ENCODE peak calls at places on chromosomes 12 and 14, in ten cellular contexts. G is IMR-90, C is GM12878, U is lower leg skin, L is uterus, F is esophagus muscularis mucosa, M is HepG2, W is stomach, O is adrenal gland, J is ovary. P is an unnamed sample.
A peak's percentile ranks its signal among the peaks of the same experiment; 100 is the strongest.

GRCh38 chr14:22979748-22980392 is 2.5 kb downstream of the AJUBA start:
- DNase-seq in G (no peak), C (no peak), U (peak; percentile 22), L (no peak), F (no peak), M (peak; percentile 49), W (no peak), O (no peak), J (no peak), P (no peak)

GRCh38 chr14:79229383-79229875 is 981.9 kb downstream of the DIO2 start:
- DNase-seq in G (peak; percentile 0), C (no peak), U (no peak), L (no peak), F (no peak), M (no peak), W (no peak), O (no peak), J (no peak), P (no peak)

GRCh38 chr12:66765204-66765603 is 86.3 kb upstream of the GRIP1 start:
- DNase-seq in G (no peak), C (no peak), U (no peak), L (no peak), F (no peak), M (no peak), W (no peak), O (no peak), J (no peak), P (no peak)

GRCh38 chr14:94681300-94682060 is 69.3 kb downstream of the SERPINA3 start:
- DNase-seq in G (peak; percentile 42), C (no peak), U (no peak), L (no peak), F (no peak), M (peak; percentile 78), W (peak; percentile 32), O (peak; percentile 74), J (no peak), P (no peak)

GRCh38 chr14:61503167-61503801 is 181.9 kb downstream of the PRKCH start:
- DNase-seq in G (peak; percentile 33), C (peak; percentile 94), U (no peak), L (no peak), F (no peak), M (no peak), W (no peak), O (no peak), J (no peak), P (no peak)

GRCh38 chr12:62158416-62159360 is 101.5 kb upstream of the USP15 start:
- DNase-seq in G (no peak), C (no peak), U (no peak), L (no peak), F (no peak), M (no peak), W (no peak), O (no peak), J (no peak), P (no peak)

GRCh38 chr12:89574736-89575208 is 48.9 kb upstream of the POC1B start:
- DNase-seq in G (peak; percentile 75), C (no peak), U (no peak), L (peak; percentile 25), F (no peak), M (peak; percentile 2), W (no peak), O (peak; percentile 21), J (no peak), P (peak; percentile 83)

GRCh38 chr12:20017772-20018171 is 350.6 kb upstream of the PDE3A start:
- DNase-seq in G (no peak), C (no peak), U (no peak), L (no peak), F (no peak), M (no peak), W (no peak), O (no peak), J (no peak), P (no peak)

GRCh38 chr12:51077930-51078329 is 5.5 kb downstream of the CSRNP2 start:
- DNase-seq in G (peak; percentile 46), C (no peak), U (no peak), L (no peak), F (no peak), M (no peak), W (no peak), O (no peak), J (no peak), P (no peak)

GRCh38 chr12:22981711-22982110 is 356.7 kb downstream of the ETNK1 start:
- DNase-seq in G (peak; percentile 38), C (no peak), U (no peak), L (no peak), F (no peak), M (no peak), W (no peak), O (no peak), J (no peak), P (no peak)

GRCh38 chr14:50501642-50502041 is 30.7 kb downstream of the MAP4K5 start:
- DNase-seq in G (peak; percentile 81), C (no peak), U (no peak), L (no peak), F (no peak), M (no peak), W (no peak), O (no peak), J (no peak), P (no peak)

GRCh38 chr14:22563987-22564386 is 25.0 kb downstream of the DAD1 start:
- DNase-seq in G (no peak), C (peak; percentile 96), U (no peak), L (no peak), F (no peak), M (no peak), W (no peak), O (no peak), J (no peak), P (no peak)

GRCh38 chr14:20278414-20278813 is 27.3 kb downstream of the TTC5 start:
- DNase-seq in G (peak; percentile 23), C (no peak), U (no peak), L (no peak), F (no peak), M (no peak), W (no peak), O (peak; percentile 25), J (no peak), P (peak; percentile 4)

GRCh38 chr14:103746706-103747105 is 31.1 kb downstream of the ZFYVE21 start:
- DNase-seq in G (peak; percentile 58), C (no peak), U (no peak), L (no peak), F (no peak), M (no peak), W (no peak), O (no peak), J (no peak), P (no peak)

GRCh38 chr12:6778212-6778570 is 5.9 kb downstream of the LAG3 start:
- DNase-seq in G (no peak), C (no peak), U (no peak), L (no peak), F (no peak), M (no peak), W (no peak), O (peak; percentile 65), J (peak; percentile 78), P (peak; percentile 43)

GRCh38 chr12:6780573-6780972 is 8.3 kb downstream of the LAG3 start:
- DNase-seq in G (no peak), C (no peak), U (no peak), L (no peak), F (no peak), M (no peak), W (no peak), O (no peak), J (no peak), P (no peak)

GRCh38 chr12:6777386-6777785 is 5.1 kb downstream of the LAG3 start:
- DNase-seq in G (no peak), C (no peak), U (no peak), L (no peak), F (no peak), M (no peak), W (no peak), O (no peak), J (no peak), P (no peak)

GRCh38 chr12:6779667-6780459 is 7.5 kb downstream of the LAG3 start:
- DNase-seq in G (no peak), C (no peak), U (no peak), L (no peak), F (no peak), M (peak; percentile 39), W (no peak), O (no peak), J (no peak), P (no peak)

GRCh38 chr12:6778571-6779550 is 6.5 kb downstream of the LAG3 start:
- DNase-seq in G (peak; percentile 91), C (peak; percentile 72), U (peak; percentile 94), L (peak; percentile 97), F (peak; percentile 98), M (peak; percentile 85), W (peak; percentile 96), O (peak; percentile 97), J (peak; percentile 96), P (peak; percentile 93)
- TF ChIP-seq POLR2A in G (peak; percentile 48), C (peak; percentile 20), U (no peak), L (peak; percentile 37), F (no peak), M (no peak), W (no peak), O (peak; percentile 59), J (peak; percentile 43), P (no peak)

DNA sequence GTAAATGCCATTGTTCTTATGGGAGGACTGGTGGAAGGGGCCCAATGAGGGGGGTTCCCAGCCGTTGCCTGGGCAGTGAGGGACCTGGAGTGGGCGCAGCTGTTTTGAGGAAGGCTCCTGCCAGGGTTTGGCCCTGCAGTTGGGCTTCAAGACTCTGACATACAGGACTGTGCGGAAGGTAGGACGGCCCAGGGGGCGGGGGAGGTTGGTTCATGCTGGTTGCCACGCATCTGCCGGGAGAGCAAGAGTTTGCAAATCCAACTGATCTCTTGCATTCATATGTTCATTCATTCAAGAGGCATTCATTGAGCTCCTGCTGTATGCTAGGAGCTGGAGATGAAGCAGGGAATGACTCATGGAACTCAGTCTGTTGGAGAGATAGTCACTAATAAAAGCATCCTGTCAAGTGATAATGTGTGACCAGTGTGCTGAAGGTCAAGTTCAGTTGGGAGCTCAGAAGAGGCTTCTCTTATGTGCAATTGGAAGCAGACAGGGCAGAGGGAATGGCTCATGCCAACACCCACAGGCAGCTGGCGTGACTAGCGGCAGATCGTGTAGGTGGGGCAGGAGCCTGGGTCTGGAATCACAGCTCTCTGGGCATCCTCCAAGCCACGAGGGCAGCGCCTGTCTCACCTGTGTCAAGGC is 7.8 kb downstream of the SH2B3 start:
- DNase-seq in G (peak; percentile 77), C (no peak), U (no peak), L (no peak), F (no peak), M (no peak), W (no peak), O (peak; percentile 80), J (no peak), P (no peak)
- TF ChIP-seq POLR2A in G (no peak), C (peak; percentile 37), U (no peak), L (no peak), F (no peak), M (no peak), W (no peak), O (peak; percentile 9), J (no peak), P (no peak)

GRCh38 chr12:109462868-109463692 is 14.0 kb downstream of the KCTD10 start:
- DNase-seq in G (peak; percentile 98), C (no peak), U (peak; percentile 81), L (peak; percentile 93), F (peak; percentile 97), M (peak; percentile 63), W (peak; percentile 64), O (peak; percentile 93), J (peak; percentile 76), P (no peak)
- TF ChIP-seq POLR2A in G (peak; percentile 84), C (no peak), U (no peak), L (no peak), F (no peak), M (no peak), W (no peak), O (peak; percentile 48), J (no peak), P (no peak)

GRCh38 chr12:128791395-128792322 is 32.1 kb downstream of the SLC15A4 start:
- DNase-seq in G (peak; percentile 13), C (no peak), U (no peak), L (no peak), F (peak; percentile 86), M (no peak), W (no peak), O (no peak), J (no peak), P (no peak)
- TF ChIP-seq POLR2A in G (no peak), C (peak; percentile 70), U (no peak), L (no peak), F (no peak), M (no peak), W (no peak), O (no peak), J (no peak), P (no peak)